ENCODE peak calls at places on chromosomes 11 and 22, in five cellular contexts. N is fibroblast of lung, G is left ventricle myocardium inferior, F is pancreas, J is GM23338. P is an unnamed sample.

GRCh38 chr22:39574779-39575551 is 4.4 kb downstream of the CACNA1I start:
- DNase-seq in N (peak), G (no peak), F (no peak), J (no peak), P (peak)

GRCh38 chr22:27463121-27463520 is 338.4 kb downstream of the MN1 start:
- DNase-seq in N (peak), G (no peak), F (no peak), J (no peak), P (no peak)

GRCh38 chr11:5486003-5486402 is 2.5 kb upstream of the OR52D1 start:
- DNase-seq in N (no peak), G (no peak), F (no peak), J (no peak), P (no peak)

GRCh38 chr11:11841121-11841604 is 609 bp upstream of the USP47 start:
- DNase-seq in N (peak), G (peak), F (no peak), J (peak), P (no peak)

GRCh38 chr11:13118194-13118593 is 109.1 kb downstream of the RASSF10 start:
- DNase-seq in N (peak), G (no peak), F (no peak), J (no peak), P (peak)

GRCh38 chr22:50016308-50016987 is 3.9 kb upstream of the IL17REL start:
- DNase-seq in N (no peak), G (no peak), F (peak), J (no peak), P (no peak)

GRCh38 chr11:63839508-63840355 is 822 bp downstream of the MARK2 start:
- DNase-seq in N (no peak), G (no peak), F (peak), J (peak), P (no peak)

GRCh38 chr11:113540416-113541330 is 65.5 kb upstream of the DRD2 start:
- DNase-seq in N (no peak), G (no peak), F (no peak), J (peak), P (no peak)

GRCh38 chr22:27991586-27992293 is 72.7 kb upstream of the PITPNB start:
- DNase-seq in N (no peak), G (no peak), F (no peak), J (no peak), P (no peak)

GRCh38 chr22:41526802-41527799 is 17.2 kb downstream of the POLR3H start:
- DNase-seq in N (peak), G (peak), F (peak), J (peak), P (no peak)

GRCh38 chr11:69293819-69294505 is at the start of gene MYEOV:
- DNase-seq in N (peak), G (no peak), F (peak), J (peak), P (no peak)

GRCh38 chr22:19959587-19960490 is 18.2 kb upstream of the TXNRD2 start:
- DNase-seq in N (no peak), G (peak), F (peak), J (no peak), P (no peak)

GRCh38 chr11:121514401-121514981 is 61.7 kb upstream of the SORL1-AS1 start:
- DNase-seq in N (no peak), G (no peak), F (no peak), J (no peak), P (no peak)

GRCh38 chr11:62713343-62713742 is 5.9 kb downstream of the GNG3 start:
- DNase-seq in N (no peak), G (no peak), F (peak), J (no peak), P (no peak)

GRCh38 chr22:44074286-44074984 is 50.3 kb downstream of the PARVB start:
- DNase-seq in N (no peak), G (no peak), F (no peak), J (no peak), P (no peak)

GRCh38 chr11:62337682-62338181 is 484 bp downstream of the ASRGL1 start:
- DNase-seq in N (no peak), G (peak), F (peak), J (peak), P (no peak)

GRCh38 chr11:9851366-9851765 is 187.5 kb downstream of the SWAP70 start:
- DNase-seq in N (no peak), G (no peak), F (no peak), J (no peak), P (peak)

GRCh38 chr11:115927823-115928329 is 423.7 kb upstream of the CADM1 start:
- DNase-seq in N (no peak), G (no peak), F (no peak), J (no peak), P (no peak)

GRCh38 chr11:10673476-10674062 is 20.0 kb downstream of the IRAG1 start:
- DNase-seq in N (no peak), G (no peak), F (no peak), J (no peak), P (no peak)

GRCh38 chr11:46472662-46472994 is 81.1 kb upstream of the CHRM4 start:
- DNase-seq in N (no peak), G (no peak), F (peak), J (no peak), P (no peak)

GRCh38 chr11:68340003-68340767 is 27.8 kb downstream of the LRP5 start:
- DNase-seq in N (no peak), G (no peak), F (no peak), J (no peak), P (no peak)

GRCh38 chr11:65321076-65321475 is 6.4 kb downstream of the CDC42EP2 start:
- DNase-seq in N (no peak), G (no peak), F (peak), J (no peak), P (no peak)

GRCh38 chr11:114321621-114322257 is 25.5 kb downstream of the NNMT start:
- DNase-seq in N (peak), G (peak), F (peak), J (no peak), P (peak)

GRCh38 chr11:3949132-3949531 is 93.7 kb downstream of the STIM1 start:
- DNase-seq in N (no peak), G (no peak), F (no peak), J (no peak), P (no peak)

GRCh38 chr22:24954114-24954463 is 1.6 kb downstream of the KIAA1671 start:
- DNase-seq in N (no peak), G (no peak), F (no peak), J (peak), P (no peak)

GRCh38 chr11:83220279-83220678 is 26.8 kb downstream of the ANKRD42 start:
- DNase-seq in N (no peak), G (no peak), F (no peak), J (no peak), P (no peak)

GRCh38 chr11:66886671-66887221 is 29.9 kb downstream of the LRFN4 start:
- DNase-seq in N (no peak), G (peak), F (no peak), J (no peak), P (no peak)

GRCh38 chr11:6554828-6555706 is 48.3 kb downstream of the RRP8 start:
- DNase-seq in N (no peak), G (no peak), F (no peak), J (no peak), P (no peak)

GRCh38 chr11:61671527-61671926 is 8.7 kb upstream of the DAGLA start:
- DNase-seq in N (no peak), G (no peak), F (peak), J (peak), P (no peak)

GRCh38 chr22:40426671-40427070 is 56.3 kb downstream of the SGSM3 start:
- DNase-seq in N (peak), G (no peak), F (no peak), J (no peak), P (peak)

GRCh38 chr11:36619502-36619901 is 21.5 kb upstream of the RAG2 start:
- DNase-seq in N (no peak), G (no peak), F (no peak), J (no peak), P (no peak)
- H3K4me3 ChIP-seq in N (no peak), G (peak), F (no peak), J (no peak), P (no peak)

DNA sequence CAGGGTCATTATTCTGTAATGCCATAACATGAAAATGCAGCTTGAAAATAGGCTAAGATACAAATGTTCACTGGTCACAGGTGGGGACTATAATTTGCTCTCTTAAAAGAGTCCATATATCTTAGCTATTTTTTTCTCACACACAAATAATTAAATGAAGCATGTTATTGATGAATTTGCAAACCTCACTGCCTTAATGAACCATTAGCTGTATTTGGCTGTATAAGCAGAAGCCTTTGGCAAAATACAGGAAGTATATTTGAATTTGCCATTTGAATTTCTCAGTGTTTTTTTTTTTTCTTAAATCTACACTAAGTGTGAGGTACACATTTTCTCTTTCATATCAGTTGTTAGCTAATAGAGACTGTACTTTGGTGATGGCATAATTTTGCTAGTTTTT is 38.7 kb downstream of the DDI1 start:
- DNase-seq in N (no peak), G (no peak), F (no peak), J (no peak), P (no peak)
- H3K4me3 ChIP-seq in N (no peak), G (no peak), F (no peak), J (no peak), P (no peak)

DNA sequence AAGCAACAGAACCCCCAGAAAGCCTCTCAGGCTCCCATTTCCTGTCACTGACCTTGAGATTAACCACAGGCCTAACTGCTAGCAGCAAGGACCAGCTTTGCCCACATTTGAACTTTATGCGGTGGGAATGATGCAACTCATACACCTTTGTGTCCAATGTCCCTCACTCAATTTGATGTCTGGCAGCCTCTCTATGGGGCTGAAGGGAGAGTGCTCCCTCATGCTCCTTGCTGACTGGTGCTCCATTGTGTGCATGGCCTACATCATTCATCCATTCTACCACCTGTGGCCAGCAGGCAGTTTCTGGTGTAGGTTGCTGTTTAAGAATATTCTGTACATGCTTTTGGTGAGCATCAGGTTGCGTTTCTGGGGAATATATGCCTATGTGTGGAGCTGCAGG is 31.9 kb downstream of the KCNQ1OT1 start:
- DNase-seq in N (no peak), G (no peak), F (no peak), J (no peak), P (no peak)
- H3K4me3 ChIP-seq in N (no peak), G (no peak), F (no peak), J (no peak), P (no peak)

GRCh38 chr11:59556115-59556882 is 45.0 kb downstream of the OR4D9 start:
- DNase-seq in N (peak), G (peak), F (peak), J (peak), P (peak)
- H3K4me3 ChIP-seq in N (peak), G (peak), F (peak), J (peak), P (peak)

P was measured in skeletal muscle cell.